ENCODE peak calls at places on chromosomes 1 and 21, in four cellular contexts. E, J, A and H are unnamed samples.

GRCh38 chr1:164591858-164592257 is 32.9 kb downstream of the PBX1 start:
- DNase-seq in E (no peak), J (no peak), A (no peak), H (no peak)

GRCh38 chr1:230333590-230334446 is 92.3 kb downstream of the PGBD5 start:
- DNase-seq in E (no peak), J (no peak), A (no peak), H (no peak)

GRCh38 chr1:145784409-145784808 is 39.5 kb downstream of the RNF115 start:
- DNase-seq in E (no peak), J (no peak), A (no peak), H (no peak)

GRCh38 chr1:60988827-60989363 is 93.5 kb upstream of the NFIA start:
- DNase-seq in E (no peak), J (no peak), A (no peak), H (no peak)

GRCh38 chr21:40151611-40152010 is 284.4 kb downstream of the PCP4 start:
- DNase-seq in E (no peak), J (no peak), A (no peak), H (no peak)

GRCh38 chr1:71047635-71048607 is at the start of gene PTGER3:
- DNase-seq in E (peak), J (peak), A (peak), H (no peak)

GRCh38 chr1:45282346-45282745 is 44.3 kb upstream of the HPDL start:
- DNase-seq in E (no peak), J (no peak), A (no peak), H (no peak)

GRCh38 chr1:89200668-89201488 is 2.1 kb upstream of the GBP4 start:
- DNase-seq in E (no peak), J (no peak), A (peak), H (no peak)

GRCh38 chr1:94095112-94095637 is 25.8 kb downstream of the ABCA4 start:
- DNase-seq in E (no peak), J (no peak), A (no peak), H (no peak)

GRCh38 chr21:46207006-46207919 is 21.3 kb downstream of the LSS start:
- DNase-seq in E (no peak), J (no peak), A (no peak), H (no peak)

GRCh38 chr1:241499910-241500309 is 19.6 kb downstream of the FH start:
- DNase-seq in E (peak), J (no peak), A (peak), H (no peak)

GRCh38 chr1:245516178-245516829 is 361.5 kb downstream of the KIF26B start:
- DNase-seq in E (peak), J (no peak), A (no peak), H (no peak)

GRCh38 chr21:34887729-34888568 is 161.2 kb downstream of the RUNX1 start:
- DNase-seq in E (peak), J (no peak), A (peak), H (peak)

GRCh38 chr1:242467556-242468145 is 56.8 kb downstream of the PLD5 start:
- DNase-seq in E (peak), J (peak), A (peak), H (peak)

GRCh38 chr21:38310619-38311018 is 53.8 kb downstream of the KCNJ15 start:
- DNase-seq in E (no peak), J (no peak), A (no peak), H (no peak)

GRCh38 chr21:26834181-26834945 is 10.8 kb downstream of the ADAMTS1 start:
- DNase-seq in E (no peak), J (no peak), A (no peak), H (no peak)

GRCh38 chr1:59015708-59016107 is 231.9 kb upstream of the JUN start:
- DNase-seq in E (no peak), J (no peak), A (no peak), H (no peak)

GRCh38 chr1:172431721-172432192 is 11.3 kb downstream of the C1orf105 start:
- DNase-seq in E (no peak), J (no peak), A (no peak), H (no peak)

GRCh38 chr21:33531007-33531406 is 10.9 kb downstream of the GART start:
- DNase-seq in E (no peak), J (no peak), A (no peak), H (no peak)

GRCh38 chr1:206498685-206499084 is 8.6 kb upstream of the RASSF5 start:
- DNase-seq in E (no peak), J (no peak), A (no peak), H (no peak)

GRCh38 chr1:203453616-203454015 is 22.0 kb upstream of the PRELP start:
- DNase-seq in E (no peak), J (no peak), A (no peak), H (no peak)

GRCh38 chr1:226656601-226657277 is 82.3 kb downstream of the ITPKB start:
- DNase-seq in E (no peak), J (no peak), A (peak), H (no peak)

GRCh38 chr1:19458815-19459417 is 26.4 kb downstream of the CAPZB start:
- DNase-seq in E (no peak), J (no peak), A (no peak), H (no peak)

GRCh38 chr1:52978045-52978444 is 51.0 kb downstream of the SCP2 start:
- DNase-seq in E (no peak), J (no peak), A (no peak), H (no peak)

GRCh38 chr1:34796990-34797389 is 4.2 kb downstream of the GJA4 start:
- DNase-seq in E (no peak), J (no peak), A (no peak), H (no peak)

GRCh38 chr1:15411593-15412487 is 2.2 kb downstream of the EFHD2 start:
- DNase-seq in E (no peak), J (no peak), A (no peak), H (no peak)

GRCh38 chr1:54290443-54291184 is 90.6 kb downstream of the MRPL37 start:
- DNase-seq in E (no peak), J (no peak), A (no peak), H (no peak)

GRCh38 chr1:246788895-246789338 is 64.7 kb downstream of the SCCPDH start:
- DNase-seq in E (no peak), J (no peak), A (no peak), H (no peak)

GRCh38 chr1:89831462-89832113 is 10.8 kb downstream of the LRRC8D start:
- DNase-seq in E (no peak), J (no peak), A (no peak), H (no peak)

GRCh38 chr1:89889336-89889640 is 68.5 kb downstream of the LRRC8D start:
- DNase-seq in E (no peak), J (no peak), A (no peak), H (no peak)

GRCh38 chr1:176801553-176802020 is 338.6 kb downstream of the PAPPA2 start:
- DNase-seq in E (no peak), J (no peak), A (no peak), H (no peak)

GRCh38 chr1:61081637-61082335 is 575 bp upstream of the NFIA start:
- DNase-seq in E (peak), J (peak), A (peak), H (no peak)

GRCh38 chr1:223142269-223142668 is 779 bp downstream of the TLR5 start:
- DNase-seq in E (no peak), J (no peak), A (no peak), H (no peak)

GRCh38 chr1:168618887-168619286 is 42.5 kb downstream of the XCL1 start:
- DNase-seq in E (no peak), J (no peak), A (no peak), H (no peak)

GRCh38 chr1:168365719-168366474 is 85.2 kb downstream of the TBX19 start:
- DNase-seq in E (peak), J (no peak), A (no peak), H (no peak)

GRCh38 chr1:156146006-156146748 is 7.2 kb upstream of the SEMA4A start:
- DNase-seq in E (peak), J (no peak), A (peak), H (peak)

GRCh38 chr1:224733021-224733911 is 117.1 kb downstream of the CNIH3 start:
- DNase-seq in E (no peak), J (no peak), A (peak), H (no peak)

GRCh38 chr1:203166192-203166940 is 9.3 kb downstream of the MYBPH start:
- DNase-seq in E (peak), J (no peak), A (no peak), H (no peak)

GRCh38 chr1:211606327-211606913 is 27.5 kb upstream of the SLC30A1 start:
- DNase-seq in E (peak), J (no peak), A (no peak), H (no peak)

DNA sequence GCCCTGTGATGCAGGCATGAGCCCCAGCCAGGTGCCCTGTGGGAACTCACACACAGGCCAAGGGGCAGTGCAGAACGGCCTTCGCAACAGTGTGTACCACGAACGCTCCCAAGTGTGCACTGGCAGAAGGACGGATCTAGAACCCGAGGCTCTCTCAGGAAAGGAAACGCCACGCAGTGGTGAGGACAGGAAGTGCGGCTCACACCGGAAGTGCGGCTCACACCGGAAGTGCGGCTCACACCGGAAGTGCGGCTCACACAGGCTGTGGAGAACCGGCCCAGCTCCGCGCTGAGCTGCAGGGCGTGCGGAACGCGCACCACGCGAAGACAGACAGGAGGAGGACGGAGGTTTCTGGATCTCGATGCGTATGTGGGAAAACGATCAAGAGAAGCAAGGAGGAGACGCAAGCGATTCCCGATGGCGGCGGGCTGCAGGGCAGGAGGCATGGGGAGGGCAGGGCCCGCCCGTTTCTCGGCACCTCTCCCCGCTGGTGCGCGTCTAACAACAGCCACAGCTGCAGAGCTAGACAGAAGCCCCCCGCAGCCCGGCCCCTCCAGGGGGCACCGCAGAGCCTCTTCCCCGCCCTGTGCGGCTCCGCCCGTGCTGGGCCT is 35.9 kb upstream of the TMEM52 start:
- DNase-seq in E (peak), J (no peak), A (peak), H (no peak)
- H3K4me3 ChIP-seq in E (no peak), J (no peak), A (no peak), H (no peak)

GRCh38 chr1:42005530-42005929 is 86.8 kb upstream of the HIVEP3 start:
- DNase-seq in E (no peak), J (no peak), A (no peak), H (no peak)
- TF ChIP-seq SIN3A in E (no peak), J (no peak), A (no peak), H (no peak)

GRCh38 chr1:116572079-116572478 is 1.3 kb upstream of the CD58 start:
- DNase-seq in E (peak), J (no peak), A (no peak), H (no peak)

GRCh38 chr1:116570358-116571214 is at the start of gene CD58:
- DNase-seq in E (peak), J (peak), A (peak), H (no peak)

GRCh38 chr1:116569776-116570357 is 959 bp downstream of the CD58 start:
- DNase-seq in E (peak), J (no peak), A (no peak), H (no peak)

GRCh38 chr1:116572771-116573170 is 1.9 kb upstream of the CD58 start:
- DNase-seq in E (no peak), J (no peak), A (no peak), H (no peak)

DNA sequence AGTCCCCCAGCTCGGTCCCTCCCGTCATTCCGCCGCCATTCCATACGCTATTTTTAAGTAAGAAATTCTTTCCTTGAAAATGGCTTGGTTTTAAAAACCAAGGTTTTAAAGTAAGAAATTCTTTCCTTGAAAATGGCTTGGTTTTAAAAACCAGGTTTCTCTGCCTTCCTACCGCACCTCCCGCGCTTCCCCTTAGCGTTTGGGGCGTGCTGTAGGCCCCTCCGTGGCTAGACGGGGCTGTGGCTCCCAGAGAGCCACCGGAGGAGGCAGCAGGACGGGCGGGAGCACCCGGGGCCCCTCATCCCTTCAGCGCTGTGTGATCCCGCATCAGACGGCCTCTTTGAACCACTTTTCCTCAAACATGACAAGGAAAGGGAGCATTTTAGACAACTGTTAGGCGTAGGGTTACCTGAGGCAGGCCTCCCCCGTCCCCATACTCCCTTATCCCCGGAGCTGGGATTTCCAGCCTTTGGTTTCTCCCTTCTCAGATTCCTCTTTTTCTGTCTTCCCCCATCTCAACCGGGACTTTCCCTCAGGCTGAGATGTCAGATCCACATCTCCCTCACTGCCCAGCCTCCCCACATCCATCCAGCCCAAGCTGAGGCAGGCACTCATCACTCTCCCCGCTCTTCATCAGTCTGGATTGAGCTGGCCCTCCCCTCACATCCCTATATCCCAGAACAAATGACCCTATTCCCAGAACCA is 541 bp upstream of the CD58 start:
- DNase-seq in E (peak), J (no peak), A (peak), H (no peak)
- H3K4me3 ChIP-seq in E (peak), J (peak), A (peak), H (peak)

GRCh38 chr1:67723126-67723525 is 38.1 kb downstream of the GADD45A start:
- DNase-seq in E (no peak), J (no peak), A (no peak), H (no peak)

GRCh38 chr1:67726224-67726623 is 41.2 kb downstream of the GADD45A start:
- DNase-seq in E (no peak), J (no peak), A (no peak), H (peak)

GRCh38 chr1:67723620-67724019 is 38.6 kb downstream of the GADD45A start:
- DNase-seq in E (peak), J (no peak), A (no peak), H (no peak)

GRCh38 chr1:67722292-67722944 is 37.4 kb downstream of the GADD45A start:
- DNase-seq in E (no peak), J (no peak), A (no peak), H (no peak)

DNA sequence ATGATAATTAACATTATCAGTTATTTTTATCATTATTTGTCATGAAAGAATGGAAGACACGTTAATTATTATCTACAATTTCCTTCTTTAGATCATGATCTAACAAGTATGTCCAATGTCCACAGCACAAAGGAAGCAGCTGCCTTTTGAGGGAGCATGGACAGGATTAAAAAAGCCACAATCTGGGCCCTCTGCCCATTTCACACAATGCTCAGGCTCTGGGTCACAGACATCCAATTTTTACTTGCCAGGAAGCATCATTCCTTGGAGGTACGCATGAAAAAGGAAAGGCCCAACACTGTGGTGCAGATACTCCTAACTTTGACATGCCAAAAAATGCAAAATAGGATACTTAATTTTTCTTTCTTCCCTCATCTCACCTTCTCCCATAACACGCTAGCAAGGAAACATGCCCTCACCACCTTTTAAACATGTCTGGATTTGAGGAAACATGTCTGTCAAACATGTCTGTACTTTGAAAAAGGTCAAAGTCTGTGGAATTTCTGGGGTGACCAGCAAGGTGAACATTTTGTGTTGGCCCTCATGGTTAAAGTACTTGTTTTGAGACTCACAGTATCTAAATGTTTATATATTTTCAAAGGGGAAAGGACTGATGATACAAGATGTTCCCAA is 40.0 kb downstream of the GADD45A start:
- DNase-seq in E (no peak), J (no peak), A (no peak), H (no peak)
- TF ChIP-seq SIN3A in E (no peak), J (no peak), A (peak), H (no peak)

DNA sequence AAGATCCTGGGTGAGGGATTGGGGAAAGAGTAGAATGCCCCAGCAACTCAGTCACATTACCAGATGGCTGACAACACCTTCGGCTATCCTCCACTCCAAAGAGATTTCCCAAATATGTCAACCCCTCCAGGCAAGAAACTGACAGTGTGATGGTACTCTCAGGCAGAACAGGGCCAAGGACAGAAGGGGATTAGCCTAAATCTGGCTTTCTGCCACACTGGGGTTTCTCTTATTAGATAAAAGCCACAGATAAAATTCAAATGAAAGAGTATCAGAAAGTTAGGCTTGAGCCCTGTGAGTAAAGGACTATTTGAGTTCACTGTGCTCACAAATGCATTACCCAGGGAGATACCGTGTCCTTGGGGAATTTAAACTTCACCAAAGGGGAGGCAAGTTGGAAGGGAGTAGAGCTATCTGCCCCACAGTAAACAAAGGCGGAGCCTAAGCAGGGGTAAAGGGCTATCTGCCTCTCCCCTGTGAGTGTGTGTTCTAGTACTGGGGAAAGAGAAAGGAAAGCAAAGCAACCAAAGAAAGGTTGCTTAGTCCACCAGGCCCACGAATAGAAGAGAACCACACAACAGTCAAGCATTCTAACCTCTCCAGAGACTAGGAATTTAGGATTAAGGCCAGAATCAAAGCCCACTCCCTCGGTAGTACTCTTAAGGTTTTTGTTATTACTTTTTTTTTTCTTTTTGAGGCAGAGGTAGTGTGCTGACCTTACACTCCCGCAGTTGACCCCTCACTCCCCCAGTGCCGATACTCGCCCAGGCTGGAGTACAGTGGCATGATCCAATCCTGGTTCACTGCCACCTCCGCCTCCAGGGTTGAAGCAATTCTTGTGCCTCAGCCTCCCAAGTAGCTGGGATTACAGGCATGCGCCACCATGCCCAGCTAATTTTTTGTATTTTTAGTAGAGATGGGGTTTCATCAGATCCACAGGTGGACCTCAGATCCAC is 12.8 kb downstream of the TPM3 start:
- DNase-seq in E (peak), J (no peak), A (no peak), H (no peak)
- H3K4me3 ChIP-seq in E (peak), J (no peak), A (no peak), H (no peak)

DNA sequence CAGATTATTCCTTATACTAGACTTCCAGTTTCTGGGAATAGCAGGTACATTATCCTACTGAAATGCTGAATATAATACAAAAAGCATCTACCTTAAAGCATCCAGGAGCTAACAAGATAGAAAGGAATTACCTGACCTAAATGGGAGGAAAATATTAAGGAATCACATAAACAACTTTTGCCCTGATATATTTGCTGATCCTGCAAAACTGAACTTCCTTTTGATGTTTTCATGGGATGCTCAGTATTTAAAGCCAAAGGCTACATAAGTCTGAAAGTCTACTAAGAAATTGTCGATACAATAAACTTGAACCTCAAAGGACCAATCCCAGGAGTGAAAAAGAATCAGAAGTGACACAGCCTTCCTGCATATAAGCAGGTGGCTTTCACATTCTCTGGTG is 85.6 kb upstream of the C1orf21 start:
- DNase-seq in E (no peak), J (no peak), A (no peak), H (no peak)
- TF ChIP-seq SIN3A in E (no peak), J (no peak), A (no peak), H (no peak)